ENCODE peak calls at places on chromosome 7, in six cellular contexts. N, U, Q, P, X and R are unnamed samples.

GRCh38 chr7:112995091-112995824 is 91.4 kb downstream of the GPR85 start:
- DNase-seq in N (no peak), U (peak; percentile 32), Q (no peak), P (no peak), X (no peak), R (no peak)

GRCh38 chr7:133253522-133253882 is 624 bp downstream of the EXOC4 start:
- DNase-seq in N (no peak), U (no peak), Q (no peak), P (no peak), X (peak; percentile 35), R (no peak)

GRCh38 chr7:157337316-157338149 is 729 bp downstream of the DNAJB6 start:
- DNase-seq in N (no peak), U (peak; percentile 68), Q (peak; percentile 79), P (no peak), X (peak; percentile 53), R (peak; percentile 68)

GRCh38 chr7:74612015-74612829 is 45.3 kb upstream of the GTF2I start:
- DNase-seq in N (no peak), U (no peak), Q (peak; percentile 66), P (no peak), X (peak; percentile 83), R (no peak)

GRCh38 chr7:50822716-50823115 is 40.0 kb upstream of the GRB10 start:
- DNase-seq in N (no peak), U (no peak), Q (no peak), P (no peak), X (no peak), R (no peak)

GRCh38 chr7:6164491-6164890 is 107.9 kb downstream of the CYTH3 start:
- DNase-seq in N (no peak), U (peak; percentile 56), Q (peak; percentile 68), P (no peak), X (no peak), R (no peak)

GRCh38 chr7:35729061-35729783 is 34.3 kb upstream of the HERPUD2 start:
- DNase-seq in N (no peak), U (no peak), Q (no peak), P (no peak), X (no peak), R (no peak)

GRCh38 chr7:13990319-13990983 is 985 bp upstream of the ETV1 start:
- DNase-seq in N (peak; percentile 75), U (peak; percentile 34), Q (peak; percentile 73), P (peak; percentile 63), X (peak; percentile 53), R (peak; percentile 42)

GRCh38 chr7:129431911-129432643 is 2.2 kb upstream of the STRIP2 start:
- DNase-seq in N (no peak), U (no peak), Q (no peak), P (no peak), X (no peak), R (no peak)

GRCh38 chr7:71851776-71852548 is 560.2 kb downstream of the CALN1 start:
- DNase-seq in N (no peak), U (no peak), Q (no peak), P (no peak), X (no peak), R (no peak)

GRCh38 chr7:74002474-74003017 is 25.4 kb upstream of the ELN start:
- DNase-seq in N (no peak), U (peak; percentile 46), Q (no peak), P (no peak), X (no peak), R (peak; percentile 66)

GRCh38 chr7:36671432-36671829 is 52.9 kb downstream of the AOAH start:
- DNase-seq in N (no peak), U (no peak), Q (no peak), P (no peak), X (no peak), R (no peak)

GRCh38 chr7:103715376-103716110 is 269.5 kb upstream of the SLC26A5 start:
- DNase-seq in N (no peak), U (no peak), Q (no peak), P (no peak), X (no peak), R (no peak)

GRCh38 chr7:68245688-68246087 is 1249.1 kb downstream of the TYW1 start:
- DNase-seq in N (no peak), U (no peak), Q (no peak), P (no peak), X (no peak), R (no peak)

GRCh38 chr7:150945853-150946825 is 32.0 kb downstream of the KCNH2 start:
- DNase-seq in N (peak; percentile 73), U (peak; percentile 81), Q (peak; percentile 95), P (no peak), X (peak; percentile 97), R (no peak)

GRCh38 chr7:22885824-22886255 is 63.2 kb upstream of the TOMM7 start:
- DNase-seq in N (no peak), U (no peak), Q (no peak), P (no peak), X (no peak), R (no peak)

GRCh38 chr7:101772508-101773306 is 44.7 kb upstream of the CUX1 start:
- DNase-seq in N (no peak), U (no peak), Q (no peak), P (no peak), X (no peak), R (no peak)

GRCh38 chr7:31408120-31408729 is 67.7 kb upstream of the NEUROD6 start:
- DNase-seq in N (no peak), U (no peak), Q (no peak), P (peak; percentile 67), X (no peak), R (no peak)

GRCh38 chr7:12607134-12607533 is 36.6 kb downstream of the SCIN start:
- DNase-seq in N (no peak), U (no peak), Q (no peak), P (no peak), X (no peak), R (no peak)

GRCh38 chr7:156640949-156641485 is 443 bp downstream of the RNF32 start:
- DNase-seq in N (no peak), U (no peak), Q (peak; percentile 67), P (no peak), X (peak; percentile 51), R (peak; percentile 28)

GRCh38 chr7:51315393-51316261 is 982 bp downstream of the COBL start:
- DNase-seq in N (peak; percentile 57), U (peak; percentile 30), Q (peak; percentile 69), P (no peak), X (peak; percentile 32), R (peak; percentile 29)

GRCh38 chr7:126768836-126769235 is 483.9 kb downstream of the GRM8 start:
- DNase-seq in N (no peak), U (no peak), Q (no peak), P (no peak), X (no peak), R (no peak)

GRCh38 chr7:81789406-81790139 is 19.7 kb upstream of the HGF start:
- DNase-seq in N (no peak), U (no peak), Q (no peak), P (no peak), X (no peak), R (no peak)

GRCh38 chr7:74587435-74588126 is 69.9 kb upstream of the GTF2I start:
- DNase-seq in N (peak; percentile 93), U (peak; percentile 89), Q (peak; percentile 95), P (no peak), X (peak; percentile 77), R (peak; percentile 90)

GRCh38 chr7:92025260-92025659 is 84.6 kb downstream of the AKAP9 start:
- DNase-seq in N (no peak), U (no peak), Q (no peak), P (peak; percentile 38), X (no peak), R (no peak)

GRCh38 chr7:135994466-135995205 is 17.5 kb upstream of the MTPN start:
- DNase-seq in N (no peak), U (no peak), Q (no peak), P (no peak), X (no peak), R (no peak)

GRCh38 chr7:93196331-93196730 is 29.9 kb downstream of the HEPACAM2 start:
- DNase-seq in N (no peak), U (no peak), Q (no peak), P (no peak), X (no peak), R (no peak)

GRCh38 chr7:143360788-143361551 is 1.5 kb downstream of the FAM131B start:
- DNase-seq in N (no peak), U (no peak), Q (peak; percentile 64), P (no peak), X (no peak), R (no peak)
- H3K4me3 ChIP-seq in N (peak overlapping the region; percentile 61), U (peak overlapping the region; percentile 68), Q (peak overlapping the region; percentile 86), P (no peak overlapping the region), X (peak overlapping the region; percentile 57), R (peak overlapping the region; percentile 69)

GRCh38 chr7:41328131-41328530 is 374.8 kb downstream of the INHBA start:
- DNase-seq in N (no peak), U (no peak), Q (no peak), P (no peak), X (no peak), R (no peak)
- TF ChIP-seq CTCF in N (no peak), U (no peak), Q (no peak), P (no peak), X (no peak), R (no peak)

GRCh38 chr7:138512885-138513284 is 52.8 kb downstream of the TRIM24 start:
- DNase-seq in N (no peak), U (no peak), Q (no peak), P (no peak), X (no peak), R (no peak)
- H3K4me1 ChIP-seq in N (no peaks in the 10 kb centered on the region), U (peaks cover 15% of the 10 kb centered on the region), Q (no peaks in the 10 kb centered on the region), P (no peaks in the 10 kb centered on the region), X (no peaks in the 10 kb centered on the region), R (peaks cover 4% of the 10 kb centered on the region)

GRCh38 chr7:128408709-128409434 is 910 bp downstream of the IMPDH1 start:
- DNase-seq in N (peak; percentile 63), U (no peak), Q (peak; percentile 80), P (no peak), X (no peak), R (no peak)
- H3K4me3 ChIP-seq in N (peak overlapping the region; percentile 71), U (peak overlapping the region; percentile 77), Q (peak overlapping the region; percentile 73), P (peak overlapping the region; percentile 82), X (peak overlapping the region; percentile 76), R (peak overlapping the region; percentile 77)